ENCODE peak calls at places on chromosomes 7 and 10, in eight cellular contexts. S is cardiac fibroblast, W is WTC11, Q is psoas muscle, K is GM06990, Y is AG04450, A is right lobe of liver, M is fibroblast of pulmonary artery. H is an unnamed sample.

GRCh38 chr7:7201583-7202374 is 19.4 kb downstream of the C1GALT1 start:
- DNase-seq in S (no peak), W (peak; percentile 69), Q (no peak), K (peak; percentile 40), Y (no peak), A (no peak), M (no peak), H (no peak)

GRCh38 chr10:75431180-75432111 is at the start of gene LRMDA:
- DNase-seq in S (peak; percentile 22), W (peak; percentile 38), Q (peak; percentile 68), K (no peak), Y (no peak), A (peak; percentile 80), M (peak; percentile 39), H (no peak)

GRCh38 chr10:101655581-101655980 is 39.4 kb downstream of the FBXW4 start:
- DNase-seq in S (peak; percentile 18), W (no peak), Q (no peak), K (no peak), Y (no peak), A (no peak), M (peak; percentile 22), H (no peak)

GRCh38 chr10:126997801-126998590 is 92.8 kb downstream of the DOCK1 start:
- DNase-seq in S (no peak), W (no peak), Q (no peak), K (no peak), Y (no peak), A (no peak), M (no peak), H (no peak)

GRCh38 chr10:99435986-99436633 is 5.7 kb upstream of the GOT1 start:
- DNase-seq in S (peak; percentile 69), W (no peak), Q (no peak), K (peak; percentile 13), Y (peak; percentile 23), A (no peak), M (peak; percentile 69), H (no peak)

GRCh38 chr7:22234247-22234646 is 122.7 kb downstream of the RAPGEF5 start:
- DNase-seq in S (no peak), W (no peak), Q (no peak), K (no peak), Y (no peak), A (no peak), M (no peak), H (no peak)

GRCh38 chr7:15686209-15686956 is at the start of gene MEOX2:
- DNase-seq in S (peak; percentile 64), W (peak; percentile 43), Q (peak; percentile 91), K (no peak), Y (no peak), A (peak; percentile 80), M (peak; percentile 52), H (no peak)

GRCh38 chr10:15245530-15245929 is 77.0 kb upstream of the NMT2 start:
- DNase-seq in S (peak; percentile 26), W (peak; percentile 45), Q (no peak), K (peak; percentile 28), Y (no peak), A (no peak), M (no peak), H (no peak)

GRCh38 chr7:24419070-24419469 is 135.1 kb downstream of the NPY start:
- DNase-seq in S (peak; percentile 1), W (no peak), Q (no peak), K (no peak), Y (no peak), A (no peak), M (peak; percentile 1), H (no peak)

GRCh38 chr7:32047075-32047474 is 23.1 kb downstream of the PDE1C start:
- DNase-seq in S (no peak), W (no peak), Q (no peak), K (no peak), Y (no peak), A (no peak), M (no peak), H (no peak)

GRCh38 chr7:16357921-16358320 is 63.4 kb downstream of the CRPPA start:
- DNase-seq in S (no peak), W (no peak), Q (no peak), K (no peak), Y (no peak), A (peak; percentile 53), M (no peak), H (no peak)

GRCh38 chr7:138064856-138065357 is 11.4 kb upstream of the AKR1D1 start:
- DNase-seq in S (peak; percentile 50), W (peak; percentile 16), Q (no peak), K (no peak), Y (no peak), A (peak; percentile 59), M (peak; percentile 48), H (no peak)

GRCh38 chr7:29557954-29558353 is 5.7 kb upstream of the PRR15 start:
- DNase-seq in S (peak; percentile 47), W (no peak), Q (no peak), K (no peak), Y (no peak), A (no peak), M (peak; percentile 42), H (no peak)

GRCh38 chr7:88111136-88111748 is 108.6 kb downstream of the SRI start:
- DNase-seq in S (peak; percentile 62), W (no peak), Q (no peak), K (no peak), Y (no peak), A (no peak), M (peak; percentile 69), H (no peak)

GRCh38 chr7:138355254-138355653 is 104.8 kb upstream of the TRIM24 start:
- DNase-seq in S (no peak), W (no peak), Q (no peak), K (no peak), Y (no peak), A (no peak), M (no peak), H (no peak)

GRCh38 chr7:133186060-133186459 is 66.8 kb upstream of the EXOC4 start:
- DNase-seq in S (no peak), W (no peak), Q (no peak), K (no peak), Y (no peak), A (no peak), M (no peak), H (no peak)

GRCh38 chr10:99279626-99280111 is 44.0 kb upstream of the HPSE2 start:
- DNase-seq in S (no peak), W (no peak), Q (no peak), K (no peak), Y (no peak), A (no peak), M (peak; percentile 1), H (no peak)

GRCh38 chr10:78757542-78757941 is 311.2 kb upstream of the ZMIZ1 start:
- DNase-seq in S (peak; percentile 60), W (no peak), Q (no peak), K (no peak), Y (peak; percentile 32), A (no peak), M (peak; percentile 66), H (no peak)

GRCh38 chr7:107167483-107168232 is 1.1 kb upstream of the HBP1 start:
- DNase-seq in S (peak; percentile 92), W (no peak), Q (no peak), K (no peak), Y (peak; percentile 61), A (peak; percentile 74), M (peak; percentile 94), H (no peak)

GRCh38 chr7:132773527-132773956 is 197.3 kb upstream of the PLXNA4 start:
- DNase-seq in S (peak; percentile 64), W (no peak), Q (no peak), K (no peak), Y (peak; percentile 6), A (no peak), M (peak; percentile 62), H (no peak)

GRCh38 chr10:130904676-130905075 is 406.8 kb downstream of the TCERG1L start:
- DNase-seq in S (no peak), W (no peak), Q (no peak), K (no peak), Y (no peak), A (no peak), M (no peak), H (no peak)

GRCh38 chr7:90222811-90223725 is 11.5 kb downstream of the STEAP2 start:
- DNase-seq in S (peak; percentile 37), W (no peak), Q (no peak), K (no peak), Y (peak; percentile 56), A (no peak), M (peak; percentile 41), H (no peak)
- TF ChIP-seq CTCF in S (no peak), W (no peak), Q (no peak), K (no peak), Y (no peak), A (no peak), M (no peak), H (no peak)

DNA sequence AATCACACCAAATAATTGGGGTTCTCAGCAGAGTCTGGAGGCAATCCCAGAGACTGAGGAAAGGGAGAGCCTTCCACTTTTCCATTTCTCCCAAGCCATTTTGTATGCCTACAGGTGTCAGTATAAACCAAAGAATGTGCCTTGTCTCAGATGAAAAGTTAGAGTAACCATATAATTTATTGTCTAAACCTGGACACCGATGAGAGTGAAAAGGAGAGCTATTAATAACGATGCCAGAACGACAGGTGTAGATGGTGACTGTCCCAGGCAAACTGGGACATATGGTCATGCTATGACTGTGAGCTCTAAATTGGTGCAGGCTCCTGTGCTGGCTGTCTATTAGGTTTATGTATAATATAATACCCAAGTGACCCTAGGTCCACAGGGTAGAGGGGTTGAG is 219.6 kb downstream of the ARHGAP12 start:
- DNase-seq in S (peak; percentile 15), W (no peak), Q (peak; percentile 60), K (no peak), Y (no peak), A (no peak), M (no peak), H (no peak)
- TF ChIP-seq CTCF in S (peak; percentile 18), W (no peak), Q (peak; percentile 52), K (peak; percentile 3), Y (peak; percentile 5), A (peak; percentile 47), M (peak; percentile 20), H (peak; percentile 71)

GRCh38 chr10:124565565-124566221 is 104.1 kb downstream of the LHPP start:
- DNase-seq in S (peak; percentile 14), W (peak; percentile 82), Q (peak; percentile 93), K (no peak), Y (no peak), A (peak; percentile 56), M (peak; percentile 20), H (peak; percentile 79)
- TF ChIP-seq CTCF in S (peak; percentile 55), W (peak; percentile 63), Q (peak; percentile 64), K (peak; percentile 58), Y (peak; percentile 35), A (no peak), M (peak; percentile 42), H (peak; percentile 68)

DNA sequence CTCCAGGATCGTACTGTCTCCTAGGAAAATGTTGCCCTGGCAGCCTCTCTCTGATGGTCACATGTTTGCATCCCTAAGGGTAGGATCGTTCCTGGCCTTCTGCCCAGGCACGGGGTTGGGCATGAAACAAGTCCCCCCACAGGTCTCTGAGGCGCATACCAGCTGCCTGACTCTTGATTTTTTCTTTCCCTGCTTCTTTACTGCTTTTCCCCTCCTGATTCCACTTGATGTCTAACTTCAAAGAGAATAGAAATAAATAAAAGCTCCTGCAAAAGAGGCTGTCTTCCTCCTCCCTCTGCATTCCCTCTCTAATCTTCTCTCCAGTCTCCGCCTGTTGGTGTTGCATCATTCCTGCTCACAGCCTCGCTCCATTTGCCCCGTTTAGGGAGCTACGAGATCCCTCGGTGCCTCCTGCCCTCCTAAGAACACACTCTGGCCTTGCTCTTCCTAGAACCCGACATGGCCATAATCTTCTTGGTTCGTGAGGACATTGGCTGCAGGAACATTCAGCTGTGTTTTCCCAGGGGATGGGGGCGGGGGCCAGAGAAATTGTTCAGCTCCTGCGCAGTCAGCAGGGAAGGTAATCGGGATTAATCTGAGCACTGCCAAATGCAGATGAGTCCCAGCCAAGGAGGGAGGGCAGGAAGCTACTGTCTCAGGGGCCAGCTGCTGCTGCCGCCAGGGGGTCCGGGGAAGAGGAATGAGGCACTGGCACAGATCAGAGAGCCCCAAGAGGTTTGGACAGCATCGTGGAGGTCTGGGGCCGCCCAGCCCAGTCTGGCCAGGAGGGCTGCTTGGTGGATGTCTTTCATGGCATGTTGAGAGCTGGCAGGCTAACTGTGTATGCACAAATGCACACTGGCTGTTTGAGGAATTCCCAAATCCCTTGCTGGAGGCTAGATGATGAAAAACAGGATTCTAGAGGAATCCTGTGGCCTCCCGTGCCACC is 26.1 kb downstream of the LEP start:
- DNase-seq in S (peak; percentile 84), W (peak; percentile 59), Q (peak; percentile 73), K (no peak), Y (no peak), A (no peak), M (peak; percentile 66), H (no peak)
- TF ChIP-seq CTCF in S (no peak), W (no peak), Q (no peak), K (no peak), Y (peak; percentile 22), A (no peak), M (no peak), H (peak; percentile 59)

H was measured in chondrocyte.